ENCODE peak calls at places on chromosomes 2 and 18, in six cellular contexts. One of them, this sample, is unnamed.

GRCh38 chr2:223995569-223995968 is 38.3 kb downstream of the MRPL44 start:
- DNase-seq in mesendoderm: no peak
- DNase-seq in H9: no peak
- DNase-seq in IMR-90: peak
- DNase-seq in neuronal stem cell: no peak
- DNase-seq in H1: no peak
- DNase-seq in this sample: peak

GRCh38 chr18:11246883-11247282 is 97.5 kb upstream of the PIEZO2 start:
- DNase-seq in IMR-90: no peak
- DNase-seq in mesendoderm: no peak
- DNase-seq in neuronal stem cell: no peak
- DNase-seq in H1: no peak
- DNase-seq in H9: no peak
- DNase-seq in this sample: no peak

GRCh38 chr2:17644997-17645715 is 104.7 kb downstream of the VSNL1 start:
- DNase-seq in neuronal stem cell: no peak
- DNase-seq in mesendoderm: no peak
- DNase-seq in IMR-90: peak
- DNase-seq in H9: no peak
- DNase-seq in H1: no peak
- DNase-seq in this sample: no peak

GRCh38 chr2:68412127-68412819 is 47.2 kb downstream of the PLEK start:
- DNase-seq in mesendoderm: no peak
- DNase-seq in IMR-90: no peak
- DNase-seq in neuronal stem cell: no peak
- DNase-seq in H1: no peak
- DNase-seq in H9: no peak
- DNase-seq in this sample: peak

GRCh38 chr2:107001964-107002696 is 116.2 kb upstream of the ST6GAL2 start:
- DNase-seq in IMR-90: peak
- DNase-seq in neuronal stem cell: no peak
- DNase-seq in H1: no peak
- DNase-seq in mesendoderm: no peak
- DNase-seq in H9: no peak
- DNase-seq in this sample: no peak

GRCh38 chr18:41761329-41762028 is 193.6 kb upstream of the PIK3C3 start:
- DNase-seq in H9: no peak
- DNase-seq in mesendoderm: no peak
- DNase-seq in IMR-90: peak
- DNase-seq in H1: no peak
- DNase-seq in neuronal stem cell: no peak
- DNase-seq in this sample: peak

GRCh38 chr2:71538656-71539265 is 85.4 kb downstream of the DYSF start:
- DNase-seq in mesendoderm: no peak
- DNase-seq in H1: no peak
- DNase-seq in neuronal stem cell: no peak
- DNase-seq in H9: peak
- DNase-seq in IMR-90: no peak
- DNase-seq in this sample: no peak

GRCh38 chr2:21220930-21221329 is 97.2 kb downstream of the TDRD15 start:
- DNase-seq in IMR-90: no peak
- DNase-seq in H9: no peak
- DNase-seq in H1: no peak
- DNase-seq in neuronal stem cell: no peak
- DNase-seq in mesendoderm: no peak
- DNase-seq in this sample: no peak

GRCh38 chr2:79717364-79718007 is 204.6 kb downstream of the CTNNA2 start:
- DNase-seq in H9: peak
- DNase-seq in neuronal stem cell: no peak
- DNase-seq in H1: peak
- DNase-seq in mesendoderm: peak
- DNase-seq in IMR-90: peak
- DNase-seq in this sample: peak
- H2BK5ac ChIP-seq in H9: no peak
- H2BK5ac ChIP-seq in neuronal stem cell: no peak
- H2BK5ac ChIP-seq in H1: no peak
- H2BK5ac ChIP-seq in mesendoderm: no peak
- H2BK5ac ChIP-seq in IMR-90: peak
- H2BK5ac ChIP-seq in this sample: peak

GRCh38 chr2:83394134-83394965 is 1064.7 kb downstream of the SUCLG1 start:
- DNase-seq in H9: no peak
- DNase-seq in neuronal stem cell: no peak
- DNase-seq in mesendoderm: no peak
- DNase-seq in H1: no peak
- DNase-seq in IMR-90: no peak
- DNase-seq in this sample: no peak
- H2BK5ac ChIP-seq in H9: no peak
- H2BK5ac ChIP-seq in neuronal stem cell: no peak
- H2BK5ac ChIP-seq in mesendoderm: no peak
- H2BK5ac ChIP-seq in H1: no peak
- H2BK5ac ChIP-seq in IMR-90: no peak
- H2BK5ac ChIP-seq in this sample: no peak

GRCh38 chr2:10580991-10581390 is 108.8 kb downstream of the NOL10 start:
- DNase-seq in mesendoderm: no peak
- DNase-seq in IMR-90: no peak
- DNase-seq in H9: no peak
- DNase-seq in neuronal stem cell: no peak
- DNase-seq in H1: no peak
- DNase-seq in this sample: no peak

GRCh38 chr2:10581990-10582389 is 107.8 kb downstream of the NOL10 start:
- DNase-seq in neuronal stem cell: no peak
- DNase-seq in H1: no peak
- DNase-seq in mesendoderm: no peak
- DNase-seq in IMR-90: peak
- DNase-seq in H9: no peak
- DNase-seq in this sample: no peak

GRCh38 chr2:10579441-10580169 is 110.2 kb downstream of the NOL10 start:
- DNase-seq in IMR-90: no peak
- DNase-seq in neuronal stem cell: no peak
- DNase-seq in H9: no peak
- DNase-seq in H1: no peak
- DNase-seq in mesendoderm: no peak
- DNase-seq in this sample: no peak

GRCh38 chr2:10576456-10576855 is 113.3 kb downstream of the NOL10 start:
- DNase-seq in mesendoderm: no peak
- DNase-seq in neuronal stem cell: no peak
- DNase-seq in IMR-90: no peak
- DNase-seq in H1: no peak
- DNase-seq in H9: no peak
- DNase-seq in this sample: no peak

GRCh38 chr2:10580170-10580539 is 109.6 kb downstream of the NOL10 start:
- DNase-seq in neuronal stem cell: no peak
- DNase-seq in IMR-90: no peak
- DNase-seq in H1: no peak
- DNase-seq in mesendoderm: no peak
- DNase-seq in H9: peak
- DNase-seq in this sample: no peak
- H2BK5ac ChIP-seq in neuronal stem cell: no peak
- H2BK5ac ChIP-seq in IMR-90: no peak
- H2BK5ac ChIP-seq in H1: no peak
- H2BK5ac ChIP-seq in mesendoderm: no peak
- H2BK5ac ChIP-seq in H9: no peak
- H2BK5ac ChIP-seq in this sample: no peak

GRCh38 chr2:234243871-234244565 is 193.5 kb downstream of the SPP2 start:
- DNase-seq in H1: no peak
- DNase-seq in IMR-90: no peak
- DNase-seq in mesendoderm: no peak
- DNase-seq in neuronal stem cell: no peak
- DNase-seq in H9: no peak
- DNase-seq in this sample: no peak

GRCh38 chr2:234245945-234246344 is 195.4 kb downstream of the SPP2 start:
- DNase-seq in H9: no peak
- DNase-seq in neuronal stem cell: no peak
- DNase-seq in H1: no peak
- DNase-seq in mesendoderm: peak
- DNase-seq in IMR-90: peak
- DNase-seq in this sample: no peak

GRCh38 chr2:234241656-234242445 is 191.3 kb downstream of the SPP2 start:
- DNase-seq in H9: no peak
- DNase-seq in IMR-90: peak
- DNase-seq in mesendoderm: no peak
- DNase-seq in H1: no peak
- DNase-seq in neuronal stem cell: peak
- DNase-seq in this sample: peak

GRCh38 chr2:234240917-234241316 is 190.4 kb downstream of the SPP2 start:
- DNase-seq in H9: no peak
- DNase-seq in mesendoderm: no peak
- DNase-seq in IMR-90: peak
- DNase-seq in H1: no peak
- DNase-seq in neuronal stem cell: no peak
- DNase-seq in this sample: no peak

DNA sequence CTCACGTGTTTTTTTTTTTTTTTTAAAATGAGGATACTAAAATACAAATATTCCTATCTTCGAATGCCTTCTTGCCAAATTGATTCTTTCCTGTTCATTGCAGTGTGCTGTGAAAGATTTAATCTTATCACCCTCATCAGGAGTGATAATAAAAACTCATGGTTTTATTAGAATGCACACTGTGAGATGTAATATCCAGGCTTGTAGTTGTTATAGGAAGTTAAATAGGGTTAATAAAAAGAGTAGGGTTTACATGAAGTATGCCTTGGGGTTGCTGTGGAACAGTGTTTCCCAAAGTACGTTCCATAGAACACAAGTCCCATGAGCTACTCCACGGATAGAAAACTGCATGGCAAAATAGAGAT is 191.9 kb downstream of the SPP2 start:
- DNase-seq in mesendoderm: no peak
- DNase-seq in H1: no peak
- DNase-seq in neuronal stem cell: no peak
- DNase-seq in IMR-90: no peak
- DNase-seq in H9: no peak
- DNase-seq in this sample: no peak
- H2BK5ac ChIP-seq in mesendoderm: no peak
- H2BK5ac ChIP-seq in H1: no peak
- H2BK5ac ChIP-seq in neuronal stem cell: no peak
- H2BK5ac ChIP-seq in IMR-90: no peak
- H2BK5ac ChIP-seq in H9: no peak
- H2BK5ac ChIP-seq in this sample: no peak

DNA sequence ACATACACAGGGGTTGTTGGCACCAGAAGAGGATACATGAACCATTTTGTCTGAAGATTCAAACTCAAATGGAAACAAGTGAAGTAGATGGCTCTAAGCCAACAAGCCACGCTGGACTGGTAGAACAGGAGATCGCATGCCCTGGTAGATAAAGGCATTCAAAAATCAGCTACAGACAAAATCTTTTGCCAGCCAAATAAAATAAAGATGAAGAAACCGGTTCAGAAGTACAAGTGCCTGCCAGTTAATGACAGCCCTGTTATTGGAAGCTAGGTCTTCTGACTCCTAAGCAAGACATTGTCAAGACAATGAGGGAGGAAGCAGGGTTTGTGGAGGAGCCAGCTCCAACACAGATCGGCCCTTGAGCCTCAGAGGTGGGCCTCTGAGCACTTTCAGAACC is 52.3 kb downstream of the EHD3 start:
- DNase-seq in H9: no peak
- DNase-seq in neuronal stem cell: no peak
- DNase-seq in H1: no peak
- DNase-seq in IMR-90: no peak
- DNase-seq in mesendoderm: no peak
- DNase-seq in this sample: no peak
- H2BK5ac ChIP-seq in H9: no peak
- H2BK5ac ChIP-seq in neuronal stem cell: no peak
- H2BK5ac ChIP-seq in H1: no peak
- H2BK5ac ChIP-seq in IMR-90: no peak
- H2BK5ac ChIP-seq in mesendoderm: no peak
- H2BK5ac ChIP-seq in this sample: peak

GRCh38 chr2:105327690-105328089 is 1.8 kb downstream of the TGFBRAP1 start:
- DNase-seq in IMR-90: no peak
- DNase-seq in neuronal stem cell: no peak
- DNase-seq in H9: no peak
- DNase-seq in mesendoderm: no peak
- DNase-seq in H1: no peak
- DNase-seq in this sample: no peak
- H2BK5ac ChIP-seq in IMR-90: no peak
- H2BK5ac ChIP-seq in neuronal stem cell: no peak
- H2BK5ac ChIP-seq in H9: no peak
- H2BK5ac ChIP-seq in mesendoderm: no peak
- H2BK5ac ChIP-seq in H1: no peak
- H2BK5ac ChIP-seq in this sample: no peak

GRCh38 chr2:37585295-37585908 is 86.0 kb downstream of the CDC42EP3 start:
- DNase-seq in mesendoderm: peak
- DNase-seq in H1: no peak
- DNase-seq in H9: no peak
- DNase-seq in neuronal stem cell: no peak
- DNase-seq in IMR-90: peak
- DNase-seq in this sample: no peak

GRCh38 chr2:37585982-37586621 is 85.3 kb downstream of the CDC42EP3 start:
- DNase-seq in mesendoderm: no peak
- DNase-seq in H9: no peak
- DNase-seq in H1: no peak
- DNase-seq in neuronal stem cell: no peak
- DNase-seq in IMR-90: peak
- DNase-seq in this sample: no peak

GRCh38 chr2:37587817-37588216 is 83.6 kb downstream of the CDC42EP3 start:
- DNase-seq in neuronal stem cell: no peak
- DNase-seq in H9: no peak
- DNase-seq in H1: no peak
- DNase-seq in IMR-90: no peak
- DNase-seq in mesendoderm: no peak
- DNase-seq in this sample: no peak

GRCh38 chr2:37588316-37588777 is 83.1 kb downstream of the CDC42EP3 start:
- DNase-seq in IMR-90: peak
- DNase-seq in H1: no peak
- DNase-seq in H9: no peak
- DNase-seq in mesendoderm: no peak
- DNase-seq in neuronal stem cell: no peak
- DNase-seq in this sample: peak

GRCh38 chr2:37586663-37587409 is 84.6 kb downstream of the CDC42EP3 start:
- DNase-seq in IMR-90: no peak
- DNase-seq in H1: no peak
- DNase-seq in H9: no peak
- DNase-seq in mesendoderm: no peak
- DNase-seq in neuronal stem cell: no peak
- DNase-seq in this sample: no peak
- H2BK5ac ChIP-seq in IMR-90: no peak
- H2BK5ac ChIP-seq in H1: no peak
- H2BK5ac ChIP-seq in H9: no peak
- H2BK5ac ChIP-seq in mesendoderm: no peak
- H2BK5ac ChIP-seq in neuronal stem cell: no peak
- H2BK5ac ChIP-seq in this sample: no peak

GRCh38 chr2:196712867-196713266 is 73.4 kb downstream of the CCDC150 start:
- DNase-seq in H1: no peak
- DNase-seq in mesendoderm: no peak
- DNase-seq in IMR-90: no peak
- DNase-seq in H9: no peak
- DNase-seq in neuronal stem cell: no peak
- DNase-seq in this sample: no peak

GRCh38 chr2:196718796-196719564 is 79.5 kb downstream of the CCDC150 start:
- DNase-seq in neuronal stem cell: peak
- DNase-seq in H9: peak
- DNase-seq in mesendoderm: peak
- DNase-seq in H1: no peak
- DNase-seq in IMR-90: peak
- DNase-seq in this sample: no peak

GRCh38 chr2:196719565-196719872 is 80.0 kb downstream of the GTF3C3 start:
- DNase-seq in H1: no peak
- DNase-seq in mesendoderm: no peak
- DNase-seq in H9: no peak
- DNase-seq in neuronal stem cell: no peak
- DNase-seq in IMR-90: no peak
- DNase-seq in this sample: no peak

GRCh38 chr2:196718394-196718793 is 78.9 kb downstream of the CCDC150 start:
- DNase-seq in H9: no peak
- DNase-seq in mesendoderm: peak
- DNase-seq in IMR-90: no peak
- DNase-seq in H1: no peak
- DNase-seq in neuronal stem cell: no peak
- DNase-seq in this sample: no peak
- H2BK5ac ChIP-seq in H9: no peak
- H2BK5ac ChIP-seq in mesendoderm: no peak
- H2BK5ac ChIP-seq in IMR-90: no peak
- H2BK5ac ChIP-seq in H1: no peak
- H2BK5ac ChIP-seq in neuronal stem cell: no peak
- H2BK5ac ChIP-seq in this sample: no peak